ENCODE peak calls at places on chromosomes 1 and 21, in ten cellular contexts. I, E, W, K, X, Y, N, D, H and S are unnamed samples.

GRCh38 chr1:91891486-91891885 is 5.5 kb upstream of the TGFBR3 start:
- DNase-seq in I (no peak), X (no peak), D (no peak), K (no peak), H (peak), W (no peak), Y (no peak), E (no peak), N (peak), S (no peak)

GRCh38 chr1:78333426-78334012 is 157.3 kb upstream of the PTGFR start:
- DNase-seq in I (peak), D (no peak), E (no peak), W (no peak), Y (no peak), K (peak), X (no peak), H (peak), N (peak), S (no peak)

GRCh38 chr1:159341736-159342135 is 39.6 kb downstream of the FCER1A start:
- DNase-seq in D (no peak), X (no peak), W (no peak), E (no peak), K (no peak), I (no peak), Y (no peak), H (no peak), N (no peak), S (no peak)

GRCh38 chr1:90411155-90411554 is 305.9 kb downstream of the BARHL2 start:
- DNase-seq in D (no peak), Y (no peak), E (no peak), W (no peak), K (no peak), X (no peak), I (no peak), N (no peak), H (no peak), S (no peak)

GRCh38 chr1:215794151-215794550 is 227.0 kb downstream of the KCTD3 start:
- DNase-seq in X (no peak), W (no peak), H (no peak), Y (no peak), E (no peak), N (no peak), K (no peak), I (no peak), D (no peak), S (no peak)

GRCh38 chr1:234214129-234214910 is 158.9 kb upstream of the COA6 start:
- DNase-seq in K (peak), D (peak), H (no peak), E (peak), Y (no peak), W (peak), I (peak), N (peak), X (no peak), S (peak)

GRCh38 chr1:208234721-208235120 is 9.5 kb downstream of the PLXNA2 start:
- DNase-seq in H (no peak), I (no peak), D (no peak), W (no peak), X (no peak), K (no peak), N (no peak), E (no peak), Y (no peak), S (no peak)

GRCh38 chr1:178733972-178734371 is 8.9 kb downstream of the RALGPS2 start:
- DNase-seq in W (no peak), K (no peak), D (no peak), H (no peak), E (no peak), X (no peak), Y (no peak), I (no peak), N (no peak), S (no peak)

GRCh38 chr1:244614113-244614836 is 38.7 kb upstream of the DESI2 start:
- DNase-seq in D (no peak), N (no peak), K (no peak), W (no peak), X (no peak), E (no peak), H (peak), I (no peak), Y (no peak), S (no peak)

GRCh38 chr1:11781298-11781697 is 19.3 kb downstream of the C1orf167 start:
- DNase-seq in E (no peak), N (no peak), I (no peak), W (no peak), K (no peak), X (no peak), D (no peak), H (no peak), Y (no peak), S (no peak)

GRCh38 chr1:20409971-20410370 is 76.0 kb downstream of the CAMK2N1 start:
- DNase-seq in N (no peak), H (no peak), K (no peak), W (no peak), I (no peak), D (no peak), E (no peak), Y (no peak), X (no peak), S (no peak)

GRCh38 chr1:220224611-220225124 is 47.6 kb downstream of the RAB3GAP2 start:
- DNase-seq in X (no peak), N (no peak), D (no peak), H (no peak), I (no peak), K (no peak), E (no peak), W (no peak), Y (no peak), S (no peak)

GRCh38 chr1:29523531-29523930 is 287.2 kb downstream of the PTPRU start:
- DNase-seq in W (peak), E (no peak), X (no peak), Y (no peak), N (no peak), I (no peak), H (no peak), D (no peak), K (no peak), S (no peak)

GRCh38 chr21:37877171-37877570 is 39.1 kb downstream of the KCNJ6 start:
- DNase-seq in H (peak), N (no peak), E (no peak), D (no peak), X (no peak), Y (no peak), W (no peak), I (peak), K (no peak), S (no peak)

GRCh38 chr1:100536031-100536430 is 1.9 kb upstream of the GPR88 start:
- DNase-seq in I (no peak), H (no peak), D (no peak), Y (no peak), X (no peak), W (no peak), K (no peak), N (no peak), E (no peak), S (no peak)

GRCh38 chr21:34336245-34336644 is 27.6 kb upstream of the KCNE2 start:
- DNase-seq in H (peak), D (no peak), K (no peak), X (no peak), I (no peak), E (no peak), Y (no peak), W (no peak), N (no peak), S (no peak)